ENCODE peak calls at places on chromosomes 11 and 22, in six cellular contexts. One of them, this sample, is unnamed.

GRCh38 chr11:75469785-75470405 is 36.9 kb upstream of the KLHL35 start:
- DNase-seq in Calu3: no peak
- DNase-seq in body of pancreas: no peak
- DNase-seq in DND-41: no peak
- DNase-seq in fibroblast of pulmonary artery: no peak
- DNase-seq in GM23338: no peak
- DNase-seq in this sample: no peak

GRCh38 chr11:45262900-45263299 is 23.2 kb downstream of the SYT13 start:
- DNase-seq in Calu3: no peak
- DNase-seq in body of pancreas: no peak
- DNase-seq in DND-41: no peak
- DNase-seq in fibroblast of pulmonary artery: no peak
- DNase-seq in GM23338: no peak
- DNase-seq in this sample: no peak

GRCh38 chr22:27292542-27293298 is 508.8 kb downstream of the MN1 start:
- DNase-seq in Calu3: no peak
- DNase-seq in body of pancreas: no peak
- DNase-seq in DND-41: no peak
- DNase-seq in fibroblast of pulmonary artery: no peak
- DNase-seq in GM23338: no peak
- DNase-seq in this sample: no peak

GRCh38 chr11:118251858-118252652 is at the start of gene MPZL3:
- DNase-seq in Calu3: peak
- DNase-seq in body of pancreas: peak
- DNase-seq in DND-41: peak
- DNase-seq in fibroblast of pulmonary artery: peak
- DNase-seq in GM23338: peak
- DNase-seq in this sample: no peak

GRCh38 chr11:76655466-76656086 is 15.0 kb downstream of the LRRC32 start:
- DNase-seq in Calu3: no peak
- DNase-seq in body of pancreas: no peak
- DNase-seq in DND-41: no peak
- DNase-seq in fibroblast of pulmonary artery: no peak
- DNase-seq in GM23338: no peak
- DNase-seq in this sample: no peak

GRCh38 chr11:57278721-57279095 is 41.7 kb upstream of the APLNR start:
- DNase-seq in Calu3: no peak
- DNase-seq in body of pancreas: no peak
- DNase-seq in DND-41: no peak
- DNase-seq in fibroblast of pulmonary artery: no peak
- DNase-seq in GM23338: peak
- DNase-seq in this sample: no peak

GRCh38 chr11:61162092-61162935 is 1.1 kb upstream of the VPS37C start:
- DNase-seq in Calu3: no peak
- DNase-seq in body of pancreas: peak
- DNase-seq in DND-41: no peak
- DNase-seq in fibroblast of pulmonary artery: peak
- DNase-seq in GM23338: peak
- DNase-seq in this sample: no peak

GRCh38 chr11:72598901-72599300 is 75.3 kb downstream of the PDE2A start:
- DNase-seq in Calu3: peak
- DNase-seq in body of pancreas: peak
- DNase-seq in DND-41: no peak
- DNase-seq in fibroblast of pulmonary artery: peak
- DNase-seq in GM23338: peak
- DNase-seq in this sample: no peak

GRCh38 chr11:2759228-2760195 is 59.7 kb upstream of the KCNQ1OT1 start:
- DNase-seq in Calu3: no peak
- DNase-seq in body of pancreas: peak
- DNase-seq in DND-41: no peak
- DNase-seq in fibroblast of pulmonary artery: no peak
- DNase-seq in GM23338: no peak
- DNase-seq in this sample: peak

GRCh38 chr11:16737860-16738197 is 618 bp upstream of the C11orf58 start:
- DNase-seq in Calu3: no peak
- DNase-seq in body of pancreas: no peak
- DNase-seq in DND-41: no peak
- DNase-seq in fibroblast of pulmonary artery: no peak
- DNase-seq in GM23338: no peak
- DNase-seq in this sample: no peak

GRCh38 chr11:22774716-22775115 is 54.9 kb downstream of the SVIP start:
- DNase-seq in Calu3: no peak
- DNase-seq in body of pancreas: no peak
- DNase-seq in DND-41: no peak
- DNase-seq in fibroblast of pulmonary artery: no peak
- DNase-seq in GM23338: no peak
- DNase-seq in this sample: no peak

GRCh38 chr11:97332271-97332670 is 942.5 kb downstream of the JRKL start:
- DNase-seq in Calu3: no peak
- DNase-seq in body of pancreas: no peak
- DNase-seq in DND-41: no peak
- DNase-seq in fibroblast of pulmonary artery: no peak
- DNase-seq in GM23338: no peak
- DNase-seq in this sample: no peak

GRCh38 chr11:97336064-97336463 is 946.3 kb downstream of the JRKL start:
- DNase-seq in Calu3: no peak
- DNase-seq in body of pancreas: no peak
- DNase-seq in DND-41: no peak
- DNase-seq in fibroblast of pulmonary artery: no peak
- DNase-seq in GM23338: no peak
- DNase-seq in this sample: no peak
- TF ChIP-seq CTCF in Calu3: no peak
- TF ChIP-seq CTCF in body of pancreas: no peak
- TF ChIP-seq CTCF in DND-41: no peak
- TF ChIP-seq CTCF in fibroblast of pulmonary artery: no peak
- TF ChIP-seq CTCF in GM23338: no peak
- TF ChIP-seq CTCF in this sample: no peak

GRCh38 chr22:32515074-32515473 is 40.5 kb downstream of the FBXO7 start:
- DNase-seq in Calu3: no peak
- DNase-seq in body of pancreas: no peak
- DNase-seq in DND-41: no peak
- DNase-seq in fibroblast of pulmonary artery: no peak
- DNase-seq in GM23338: no peak
- DNase-seq in this sample: no peak
- TF ChIP-seq CTCF in Calu3: no peak
- TF ChIP-seq CTCF in body of pancreas: no peak
- TF ChIP-seq CTCF in DND-41: no peak
- TF ChIP-seq CTCF in fibroblast of pulmonary artery: no peak
- TF ChIP-seq CTCF in GM23338: no peak
- TF ChIP-seq CTCF in this sample: no peak

GRCh38 chr11:107078375-107078774 is 60.1 kb upstream of the GUCY1A2 start:
- DNase-seq in Calu3: no peak
- DNase-seq in body of pancreas: no peak
- DNase-seq in DND-41: no peak
- DNase-seq in fibroblast of pulmonary artery: no peak
- DNase-seq in GM23338: no peak
- DNase-seq in this sample: no peak
- TF ChIP-seq CTCF in Calu3: no peak
- TF ChIP-seq CTCF in body of pancreas: no peak
- TF ChIP-seq CTCF in DND-41: no peak
- TF ChIP-seq CTCF in fibroblast of pulmonary artery: no peak
- TF ChIP-seq CTCF in GM23338: no peak
- TF ChIP-seq CTCF in this sample: no peak

GRCh38 chr11:62755086-62755615 is 1.2 kb upstream of the ZBTB3 start:
- DNase-seq in Calu3: no peak
- DNase-seq in body of pancreas: no peak
- DNase-seq in DND-41: no peak
- DNase-seq in fibroblast of pulmonary artery: no peak
- DNase-seq in GM23338: no peak
- DNase-seq in this sample: no peak

GRCh38 chr11:62752177-62752785 is 1.7 kb downstream of the ZBTB3 start:
- DNase-seq in Calu3: no peak
- DNase-seq in body of pancreas: no peak
- DNase-seq in DND-41: no peak
- DNase-seq in fibroblast of pulmonary artery: no peak
- DNase-seq in GM23338: no peak
- DNase-seq in this sample: no peak

GRCh38 chr11:62757846-62758788 is 3.3 kb upstream of the POLR2G start:
- DNase-seq in Calu3: no peak
- DNase-seq in body of pancreas: no peak
- DNase-seq in DND-41: no peak
- DNase-seq in fibroblast of pulmonary artery: no peak
- DNase-seq in GM23338: peak
- DNase-seq in this sample: no peak

GRCh38 chr11:62752994-62753735 is 795 bp downstream of the ZBTB3 start:
- DNase-seq in Calu3: no peak
- DNase-seq in body of pancreas: no peak
- DNase-seq in DND-41: no peak
- DNase-seq in fibroblast of pulmonary artery: no peak
- DNase-seq in GM23338: no peak
- DNase-seq in this sample: no peak

DNA sequence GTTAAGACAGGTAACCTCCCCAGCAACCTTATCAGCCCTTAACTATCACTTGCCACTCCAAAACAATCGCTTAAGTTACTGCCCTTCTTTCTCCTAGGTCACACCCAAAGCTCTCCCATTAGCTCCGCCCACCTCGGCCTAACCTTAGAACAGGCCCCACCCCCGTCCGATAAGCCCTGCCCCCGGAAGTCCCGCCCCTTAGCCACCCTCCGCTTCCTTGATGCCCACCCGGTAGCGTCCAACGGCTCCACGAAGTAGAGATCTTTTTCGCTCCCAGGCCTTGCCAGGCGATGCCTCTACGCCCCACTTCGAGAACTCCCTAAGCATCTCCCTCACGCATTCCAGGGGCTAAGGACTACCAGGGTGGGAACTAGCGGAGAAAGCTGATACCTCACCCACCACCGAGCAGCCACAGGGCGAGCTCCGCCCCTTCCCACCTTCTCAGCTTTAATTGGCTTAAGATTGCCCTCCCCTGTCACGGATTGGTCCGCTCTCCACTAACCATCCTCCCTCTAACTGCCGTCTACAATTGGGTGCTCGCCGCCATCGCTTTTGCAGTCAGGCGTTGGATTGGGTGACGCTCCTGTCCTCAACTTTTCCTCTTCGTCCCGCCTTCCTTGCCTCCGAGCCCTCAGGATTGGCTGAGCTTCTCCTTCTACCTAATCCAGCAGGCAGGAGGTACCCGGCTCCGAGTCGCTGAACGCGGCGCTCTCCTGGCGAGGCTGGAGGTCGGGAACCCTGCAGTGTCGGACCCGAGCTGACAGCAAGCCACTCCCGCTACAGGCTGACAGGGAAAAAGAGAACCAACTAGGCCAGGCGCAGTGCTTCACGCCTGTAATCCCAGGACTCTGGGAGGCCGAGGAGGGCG is at the start of gene ZBTB3:
- DNase-seq in Calu3: peak
- DNase-seq in body of pancreas: peak
- DNase-seq in DND-41: peak
- DNase-seq in fibroblast of pulmonary artery: peak
- DNase-seq in GM23338: peak
- DNase-seq in this sample: peak
- TF ChIP-seq CTCF in Calu3: no peak
- TF ChIP-seq CTCF in body of pancreas: no peak
- TF ChIP-seq CTCF in DND-41: no peak
- TF ChIP-seq CTCF in fibroblast of pulmonary artery: no peak
- TF ChIP-seq CTCF in GM23338: no peak
- TF ChIP-seq CTCF in this sample: no peak

GRCh38 chr11:123304828-123305530 is 109.9 kb upstream of the CLMP start:
- DNase-seq in Calu3: no peak
- DNase-seq in body of pancreas: no peak
- DNase-seq in DND-41: no peak
- DNase-seq in fibroblast of pulmonary artery: no peak
- DNase-seq in GM23338: peak
- DNase-seq in this sample: no peak

GRCh38 chr11:123306531-123306930 is 111.5 kb upstream of the CLMP start:
- DNase-seq in Calu3: no peak
- DNase-seq in body of pancreas: no peak
- DNase-seq in DND-41: no peak
- DNase-seq in fibroblast of pulmonary artery: no peak
- DNase-seq in GM23338: no peak
- DNase-seq in this sample: no peak

GRCh38 chr11:123305601-123306000 is 110.6 kb upstream of the CLMP start:
- DNase-seq in Calu3: no peak
- DNase-seq in body of pancreas: no peak
- DNase-seq in DND-41: no peak
- DNase-seq in fibroblast of pulmonary artery: no peak
- DNase-seq in GM23338: no peak
- DNase-seq in this sample: no peak

GRCh38 chr11:123308077-123308476 is 113.0 kb upstream of the CLMP start:
- DNase-seq in Calu3: no peak
- DNase-seq in body of pancreas: no peak
- DNase-seq in DND-41: no peak
- DNase-seq in fibroblast of pulmonary artery: peak
- DNase-seq in GM23338: no peak
- DNase-seq in this sample: no peak

GRCh38 chr11:123307276-123307675 is 112.2 kb upstream of the CLMP start:
- DNase-seq in Calu3: no peak
- DNase-seq in body of pancreas: no peak
- DNase-seq in DND-41: no peak
- DNase-seq in fibroblast of pulmonary artery: no peak
- DNase-seq in GM23338: no peak
- DNase-seq in this sample: no peak
- TF ChIP-seq CTCF in Calu3: no peak
- TF ChIP-seq CTCF in body of pancreas: no peak
- TF ChIP-seq CTCF in DND-41: no peak
- TF ChIP-seq CTCF in fibroblast of pulmonary artery: no peak
- TF ChIP-seq CTCF in GM23338: no peak
- TF ChIP-seq CTCF in this sample: no peak

GRCh38 chr11:18731949-18732821 is 6.2 kb upstream of the IGSF22 start:
- DNase-seq in Calu3: peak
- DNase-seq in body of pancreas: peak
- DNase-seq in DND-41: peak
- DNase-seq in fibroblast of pulmonary artery: peak
- DNase-seq in GM23338: peak
- DNase-seq in this sample: no peak
- TF ChIP-seq CTCF in Calu3: peak
- TF ChIP-seq CTCF in body of pancreas: peak
- TF ChIP-seq CTCF in DND-41: peak
- TF ChIP-seq CTCF in fibroblast of pulmonary artery: no peak
- TF ChIP-seq CTCF in GM23338: peak
- TF ChIP-seq CTCF in this sample: peak

GRCh38 chr11:93738647-93739081 is 2.6 kb downstream of the TAF1D start:
- DNase-seq in Calu3: no peak
- DNase-seq in body of pancreas: no peak
- DNase-seq in DND-41: no peak
- DNase-seq in fibroblast of pulmonary artery: no peak
- DNase-seq in GM23338: no peak
- DNase-seq in this sample: no peak

GRCh38 chr11:93741882-93742226 is 382 bp downstream of the C11orf54 start:
- DNase-seq in Calu3: peak
- DNase-seq in body of pancreas: peak
- DNase-seq in DND-41: no peak
- DNase-seq in fibroblast of pulmonary artery: peak
- DNase-seq in GM23338: peak
- DNase-seq in this sample: no peak

GRCh38 chr11:93741094-93741881 is at the start of the genes C11orf54 and TAF1D:
- DNase-seq in Calu3: peak
- DNase-seq in body of pancreas: peak
- DNase-seq in DND-41: peak
- DNase-seq in fibroblast of pulmonary artery: peak
- DNase-seq in GM23338: peak
- DNase-seq in this sample: peak

GRCh38 chr11:93740031-93740801 is 1.1 kb downstream of the TAF1D start:
- DNase-seq in Calu3: peak
- DNase-seq in body of pancreas: peak
- DNase-seq in DND-41: peak
- DNase-seq in fibroblast of pulmonary artery: peak
- DNase-seq in GM23338: peak
- DNase-seq in this sample: no peak

DNA sequence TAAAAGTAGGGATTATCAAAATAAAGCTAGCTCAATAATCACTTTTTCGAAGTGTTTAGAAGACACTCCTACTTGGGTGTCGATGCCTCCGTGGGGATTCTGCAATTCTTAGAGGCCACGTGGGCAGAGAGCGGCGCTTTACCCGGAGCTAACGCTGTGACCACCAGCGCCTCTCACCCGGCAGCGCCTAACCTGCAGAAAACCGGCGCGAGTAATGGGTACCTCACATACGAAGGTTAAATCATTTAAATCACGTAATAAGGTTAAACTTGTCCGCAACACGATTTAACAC is 547 bp downstream of the TAF1D start:
- DNase-seq in Calu3: peak
- DNase-seq in body of pancreas: peak
- DNase-seq in DND-41: peak
- DNase-seq in fibroblast of pulmonary artery: peak
- DNase-seq in GM23338: peak
- DNase-seq in this sample: no peak
- TF ChIP-seq CTCF in Calu3: no peak
- TF ChIP-seq CTCF in body of pancreas: no peak
- TF ChIP-seq CTCF in DND-41: peak
- TF ChIP-seq CTCF in fibroblast of pulmonary artery: no peak
- TF ChIP-seq CTCF in GM23338: no peak
- TF ChIP-seq CTCF in this sample: no peak